ENCODE peak calls at places on chromosomes 2 and 18, in ten cellular contexts. One of them, this sample, is unnamed.

GRCh38 chr2:96665083-96665569 is 22.6 kb downstream of the FER1L5 start:
- DNase-seq in foreskin fibroblast: peak; percentile 96
- DNase-seq in T-helper 1 cell: no peak
- DNase-seq in stomach: no peak
- DNase-seq in right atrium auricular region: peak; percentile 62
- DNase-seq in adrenal gland: peak; percentile 71
- DNase-seq in HFFc6: peak; percentile 98
- DNase-seq in myocyte: peak; percentile 80
- DNase-seq in CD14-positive monocyte: peak; percentile 71
- DNase-seq in BJ: peak; percentile 99
- DNase-seq in this sample: peak; percentile 98

GRCh38 chr2:153770359-153770991 is 101.2 kb upstream of the GALNT13 start:
- DNase-seq in foreskin fibroblast: no peak
- DNase-seq in T-helper 1 cell: no peak
- DNase-seq in stomach: no peak
- DNase-seq in right atrium auricular region: no peak
- DNase-seq in adrenal gland: no peak
- DNase-seq in HFFc6: no peak
- DNase-seq in myocyte: no peak
- DNase-seq in CD14-positive monocyte: no peak
- DNase-seq in BJ: no peak
- DNase-seq in this sample: no peak

GRCh38 chr2:203631068-203631757 is 75.2 kb upstream of the CD28 start:
- DNase-seq in foreskin fibroblast: peak; percentile 63
- DNase-seq in T-helper 1 cell: no peak
- DNase-seq in stomach: no peak
- DNase-seq in right atrium auricular region: no peak
- DNase-seq in adrenal gland: peak; percentile 9
- DNase-seq in HFFc6: no peak
- DNase-seq in myocyte: no peak
- DNase-seq in CD14-positive monocyte: no peak
- DNase-seq in BJ: no peak
- DNase-seq in this sample: peak; percentile 76

GRCh38 chr2:38626326-38627031 is 23.8 kb upstream of the HNRNPLL start:
- DNase-seq in foreskin fibroblast: no peak
- DNase-seq in T-helper 1 cell: peak; percentile 76
- DNase-seq in stomach: no peak
- DNase-seq in right atrium auricular region: no peak
- DNase-seq in adrenal gland: no peak
- DNase-seq in HFFc6: no peak
- DNase-seq in myocyte: no peak
- DNase-seq in CD14-positive monocyte: no peak
- DNase-seq in BJ: no peak
- DNase-seq in this sample: no peak

GRCh38 chr2:231378028-231378722 is 17.3 kb upstream of the B3GNT7 start:
- DNase-seq in foreskin fibroblast: no peak
- DNase-seq in T-helper 1 cell: no peak
- DNase-seq in stomach: peak; percentile 61
- DNase-seq in right atrium auricular region: no peak
- DNase-seq in adrenal gland: no peak
- DNase-seq in HFFc6: no peak
- DNase-seq in myocyte: peak; percentile 50
- DNase-seq in CD14-positive monocyte: no peak
- DNase-seq in BJ: no peak
- DNase-seq in this sample: no peak

GRCh38 chr2:120983344-120983743 is 247.7 kb downstream of the GLI2 start:
- DNase-seq in foreskin fibroblast: no peak
- DNase-seq in T-helper 1 cell: no peak
- DNase-seq in stomach: no peak
- DNase-seq in right atrium auricular region: no peak
- DNase-seq in adrenal gland: no peak
- DNase-seq in HFFc6: no peak
- DNase-seq in myocyte: peak; percentile 87
- DNase-seq in CD14-positive monocyte: peak; percentile 14
- DNase-seq in BJ: no peak
- DNase-seq in this sample: no peak

GRCh38 chr18:79472176-79472575 is 76.4 kb downstream of the NFATC1 start:
- DNase-seq in foreskin fibroblast: no peak
- DNase-seq in T-helper 1 cell: no peak
- DNase-seq in stomach: no peak
- DNase-seq in right atrium auricular region: no peak
- DNase-seq in adrenal gland: no peak
- DNase-seq in HFFc6: no peak
- DNase-seq in myocyte: no peak
- DNase-seq in CD14-positive monocyte: no peak
- DNase-seq in BJ: no peak
- DNase-seq in this sample: no peak

GRCh38 chr2:238108423-238109201 is 8.5 kb downstream of the ESPNL start:
- DNase-seq in foreskin fibroblast: no peak
- DNase-seq in T-helper 1 cell: no peak
- DNase-seq in stomach: no peak
- DNase-seq in right atrium auricular region: no peak
- DNase-seq in adrenal gland: no peak
- DNase-seq in HFFc6: no peak
- DNase-seq in myocyte: peak; percentile 71
- DNase-seq in CD14-positive monocyte: peak; percentile 42
- DNase-seq in BJ: no peak
- DNase-seq in this sample: no peak

GRCh38 chr18:68721681-68722583 is 7.0 kb upstream of the TMX3 start:
- DNase-seq in foreskin fibroblast: no peak
- DNase-seq in T-helper 1 cell: peak; percentile 53
- DNase-seq in stomach: no peak
- DNase-seq in right atrium auricular region: no peak
- DNase-seq in adrenal gland: no peak
- DNase-seq in HFFc6: no peak
- DNase-seq in myocyte: no peak
- DNase-seq in CD14-positive monocyte: no peak
- DNase-seq in BJ: no peak
- DNase-seq in this sample: no peak

GRCh38 chr18:48023334-48024008 is 93.0 kb upstream of the SMAD2 start:
- DNase-seq in foreskin fibroblast: no peak
- DNase-seq in T-helper 1 cell: no peak
- DNase-seq in stomach: peak; percentile 53
- DNase-seq in right atrium auricular region: no peak
- DNase-seq in adrenal gland: peak; percentile 92
- DNase-seq in HFFc6: peak; percentile 25
- DNase-seq in myocyte: peak; percentile 77
- DNase-seq in CD14-positive monocyte: peak; percentile 25
- DNase-seq in BJ: no peak
- DNase-seq in this sample: peak; percentile 34

GRCh38 chr18:55093295-55093694 is 134.0 kb upstream of the CCDC68 start:
- DNase-seq in foreskin fibroblast: no peak
- DNase-seq in T-helper 1 cell: no peak
- DNase-seq in stomach: no peak
- DNase-seq in right atrium auricular region: no peak
- DNase-seq in adrenal gland: no peak
- DNase-seq in HFFc6: no peak
- DNase-seq in myocyte: no peak
- DNase-seq in CD14-positive monocyte: no peak
- DNase-seq in BJ: no peak
- DNase-seq in this sample: no peak

GRCh38 chr2:154240921-154241379 is 369.2 kb downstream of the GALNT13 start:
- DNase-seq in foreskin fibroblast: no peak
- DNase-seq in T-helper 1 cell: no peak
- DNase-seq in stomach: no peak
- DNase-seq in right atrium auricular region: no peak
- DNase-seq in adrenal gland: no peak
- DNase-seq in HFFc6: no peak
- DNase-seq in myocyte: no peak
- DNase-seq in CD14-positive monocyte: no peak
- DNase-seq in BJ: no peak
- DNase-seq in this sample: no peak

GRCh38 chr2:151156943-151157705 is 104.5 kb downstream of the RBM43 start:
- DNase-seq in foreskin fibroblast: peak; percentile 44
- DNase-seq in T-helper 1 cell: no peak
- DNase-seq in stomach: no peak
- DNase-seq in right atrium auricular region: no peak
- DNase-seq in adrenal gland: no peak
- DNase-seq in HFFc6: no peak
- DNase-seq in myocyte: no peak
- DNase-seq in CD14-positive monocyte: no peak
- DNase-seq in BJ: no peak
- DNase-seq in this sample: no peak

GRCh38 chr2:104473568-104473967 is 380.3 kb upstream of the POU3F3 start:
- DNase-seq in foreskin fibroblast: no peak
- DNase-seq in T-helper 1 cell: no peak
- DNase-seq in stomach: no peak
- DNase-seq in right atrium auricular region: no peak
- DNase-seq in adrenal gland: no peak
- DNase-seq in HFFc6: no peak
- DNase-seq in myocyte: no peak
- DNase-seq in CD14-positive monocyte: no peak
- DNase-seq in BJ: no peak
- DNase-seq in this sample: no peak

GRCh38 chr2:216556202-216556601 is 57.6 kb downstream of the RPL37A start:
- DNase-seq in foreskin fibroblast: no peak
- DNase-seq in T-helper 1 cell: no peak
- DNase-seq in stomach: no peak
- DNase-seq in right atrium auricular region: no peak
- DNase-seq in adrenal gland: no peak
- DNase-seq in HFFc6: no peak
- DNase-seq in myocyte: no peak
- DNase-seq in CD14-positive monocyte: no peak
- DNase-seq in BJ: no peak
- DNase-seq in this sample: no peak

GRCh38 chr2:10016001-10016801 is 27.1 kb upstream of the KLF11 start:
- DNase-seq in foreskin fibroblast: no peak
- DNase-seq in T-helper 1 cell: no peak
- DNase-seq in stomach: no peak
- DNase-seq in right atrium auricular region: no peak
- DNase-seq in adrenal gland: no peak
- DNase-seq in HFFc6: no peak
- DNase-seq in myocyte: no peak
- DNase-seq in CD14-positive monocyte: peak; percentile 24
- DNase-seq in BJ: no peak
- DNase-seq in this sample: no peak

GRCh38 chr2:120511546-120512320 is 165.8 kb downstream of the INHBB start:
- DNase-seq in foreskin fibroblast: no peak
- DNase-seq in T-helper 1 cell: no peak
- DNase-seq in stomach: no peak
- DNase-seq in right atrium auricular region: no peak
- DNase-seq in adrenal gland: no peak
- DNase-seq in HFFc6: no peak
- DNase-seq in myocyte: no peak
- DNase-seq in CD14-positive monocyte: no peak
- DNase-seq in BJ: no peak
- DNase-seq in this sample: no peak

GRCh38 chr18:62399781-62400308 is 74.7 kb downstream of the TNFRSF11A start:
- DNase-seq in foreskin fibroblast: no peak
- DNase-seq in T-helper 1 cell: peak; percentile 51
- DNase-seq in stomach: no peak
- DNase-seq in right atrium auricular region: no peak
- DNase-seq in adrenal gland: no peak
- DNase-seq in HFFc6: no peak
- DNase-seq in myocyte: no peak
- DNase-seq in CD14-positive monocyte: no peak
- DNase-seq in BJ: no peak
- DNase-seq in this sample: no peak

GRCh38 chr2:121974919-121975654 is 219.6 kb downstream of the TSN start:
- DNase-seq in foreskin fibroblast: peak; percentile 35
- DNase-seq in T-helper 1 cell: peak; percentile 68
- DNase-seq in stomach: peak; percentile 34
- DNase-seq in right atrium auricular region: no peak
- DNase-seq in adrenal gland: peak; percentile 47
- DNase-seq in HFFc6: peak; percentile 75
- DNase-seq in myocyte: peak; percentile 83
- DNase-seq in CD14-positive monocyte: no peak
- DNase-seq in BJ: peak; percentile 9
- DNase-seq in this sample: peak; percentile 55

GRCh38 chr2:10039658-10040410 is 3.5 kb upstream of the KLF11 start:
- DNase-seq in foreskin fibroblast: no peak
- DNase-seq in T-helper 1 cell: no peak
- DNase-seq in stomach: peak; percentile 82
- DNase-seq in right atrium auricular region: no peak
- DNase-seq in adrenal gland: peak; percentile 93
- DNase-seq in HFFc6: no peak
- DNase-seq in myocyte: no peak
- DNase-seq in CD14-positive monocyte: no peak
- DNase-seq in BJ: no peak
- DNase-seq in this sample: peak; percentile 57

GRCh38 chr2:46780411-46780800 is 135.2 kb downstream of the MCFD2 start:
- DNase-seq in foreskin fibroblast: no peak
- DNase-seq in T-helper 1 cell: no peak
- DNase-seq in stomach: no peak
- DNase-seq in right atrium auricular region: no peak
- DNase-seq in adrenal gland: peak; percentile 26
- DNase-seq in HFFc6: no peak
- DNase-seq in myocyte: no peak
- DNase-seq in CD14-positive monocyte: no peak
- DNase-seq in BJ: no peak
- DNase-seq in this sample: no peak

GRCh38 chr2:181784556-181784955 is 104.2 kb upstream of the NEUROD1 start:
- DNase-seq in foreskin fibroblast: no peak
- DNase-seq in T-helper 1 cell: no peak
- DNase-seq in stomach: no peak
- DNase-seq in right atrium auricular region: no peak
- DNase-seq in adrenal gland: no peak
- DNase-seq in HFFc6: peak; percentile 69
- DNase-seq in myocyte: no peak
- DNase-seq in CD14-positive monocyte: no peak
- DNase-seq in BJ: no peak
- DNase-seq in this sample: no peak

GRCh38 chr18:59200787-59201186 is 19.2 kb upstream of the GRP start:
- DNase-seq in foreskin fibroblast: no peak
- DNase-seq in T-helper 1 cell: no peak
- DNase-seq in stomach: no peak
- DNase-seq in right atrium auricular region: no peak
- DNase-seq in adrenal gland: no peak
- DNase-seq in HFFc6: peak; percentile 32
- DNase-seq in myocyte: no peak
- DNase-seq in CD14-positive monocyte: no peak
- DNase-seq in BJ: no peak
- DNase-seq in this sample: no peak

GRCh38 chr18:74288730-74289129 is 3.0 kb downstream of the CYB5A start:
- DNase-seq in foreskin fibroblast: no peak
- DNase-seq in T-helper 1 cell: no peak
- DNase-seq in stomach: no peak
- DNase-seq in right atrium auricular region: no peak
- DNase-seq in adrenal gland: no peak
- DNase-seq in HFFc6: no peak
- DNase-seq in myocyte: no peak
- DNase-seq in CD14-positive monocyte: no peak
- DNase-seq in BJ: no peak
- DNase-seq in this sample: peak; percentile 64

GRCh38 chr18:43563780-43564179 is 286.5 kb upstream of the SYT4 start:
- DNase-seq in foreskin fibroblast: peak; percentile 18
- DNase-seq in T-helper 1 cell: no peak
- DNase-seq in stomach: peak; percentile 41
- DNase-seq in right atrium auricular region: no peak
- DNase-seq in adrenal gland: peak; percentile 61
- DNase-seq in HFFc6: peak; percentile 25
- DNase-seq in myocyte: peak; percentile 72
- DNase-seq in CD14-positive monocyte: no peak
- DNase-seq in BJ: no peak
- DNase-seq in this sample: peak; percentile 45

GRCh38 chr2:241885701-241886643 is 16.4 kb downstream of the RTP5 start:
- DNase-seq in foreskin fibroblast: no peak
- DNase-seq in T-helper 1 cell: no peak
- DNase-seq in stomach: no peak
- DNase-seq in right atrium auricular region: no peak
- DNase-seq in adrenal gland: no peak
- DNase-seq in HFFc6: no peak
- DNase-seq in myocyte: no peak
- DNase-seq in CD14-positive monocyte: no peak
- DNase-seq in BJ: no peak
- DNase-seq in this sample: no peak

GRCh38 chr2:96118698-96119388 is 2.5 kb upstream of the ADRA2B start:
- DNase-seq in foreskin fibroblast: no peak
- DNase-seq in T-helper 1 cell: no peak
- DNase-seq in stomach: no peak
- DNase-seq in right atrium auricular region: no peak
- DNase-seq in adrenal gland: no peak
- DNase-seq in HFFc6: no peak
- DNase-seq in myocyte: peak; percentile 26
- DNase-seq in CD14-positive monocyte: peak; percentile 38
- DNase-seq in BJ: no peak
- DNase-seq in this sample: no peak

GRCh38 chr2:196389670-196390069 is 218.3 kb upstream of the STK17B start:
- DNase-seq in foreskin fibroblast: no peak
- DNase-seq in T-helper 1 cell: no peak
- DNase-seq in stomach: no peak
- DNase-seq in right atrium auricular region: no peak
- DNase-seq in adrenal gland: no peak
- DNase-seq in HFFc6: no peak
- DNase-seq in myocyte: no peak
- DNase-seq in CD14-positive monocyte: no peak
- DNase-seq in BJ: no peak
- DNase-seq in this sample: no peak

This sample was measured in fibroblast of gingiva.